ENCODE peak calls at places on chromosomes 2 and 18, in nine cellular contexts. W is adrenal gland, X is H1, A is breast epithelium, C is NCI-H1092, U is midbrain, I is neural progenitor cell, T is MCF 10A, J is T47D. Q is an unnamed sample.

GRCh38 chr2:154495455-154495868 is 203.0 kb upstream of the KCNJ3 start:
- DNase-seq in W (no peak), X (no peak), A (no peak), C (no peak), U (no peak), I (no peak), T (no peak), J (no peak), Q (no peak)

GRCh38 chr2:102355526-102356380 is at the start of gene IL18R1:
- DNase-seq in W (peak), X (peak), A (peak), C (no peak), U (peak), I (peak), T (peak), J (peak), Q (no peak)

GRCh38 chr2:69271831-69272257 is 115.2 kb downstream of the GFPT1 start:
- DNase-seq in W (no peak), X (no peak), A (no peak), C (no peak), U (no peak), I (no peak), T (no peak), J (no peak), Q (no peak)

GRCh38 chr2:118061135-118061955 is 26.9 kb upstream of the INSIG2 start:
- DNase-seq in W (no peak), X (no peak), A (no peak), C (no peak), U (peak), I (peak), T (peak), J (no peak), Q (no peak)

GRCh38 chr2:65749549-65749948 is 317.1 kb upstream of the SPRED2 start:
- DNase-seq in W (no peak), X (no peak), A (no peak), C (no peak), U (no peak), I (no peak), T (no peak), J (no peak), Q (no peak)

GRCh38 chr2:109239720-109240119 is 110.7 kb downstream of the SH3RF3 start:
- DNase-seq in W (no peak), X (no peak), A (no peak), C (no peak), U (no peak), I (no peak), T (peak), J (no peak), Q (no peak)

GRCh38 chr18:63319383-63320040 is at the start of gene BCL2:
- DNase-seq in W (peak), X (no peak), A (no peak), C (peak), U (peak), I (peak), T (peak), J (peak), Q (peak)

GRCh38 chr2:50291535-50291934 is 740.4 kb downstream of the NRXN1 start:
- DNase-seq in W (no peak), X (no peak), A (no peak), C (no peak), U (no peak), I (no peak), T (no peak), J (no peak), Q (no peak)

GRCh38 chr18:79803611-79804051 is 5.9 kb downstream of the KCNG2 start:
- DNase-seq in W (no peak), X (no peak), A (peak), C (no peak), U (no peak), I (no peak), T (no peak), J (no peak), Q (no peak)

GRCh38 chr2:30362468-30363081 is 84.5 kb upstream of the LCLAT1 start:
- DNase-seq in W (no peak), X (no peak), A (no peak), C (no peak), U (no peak), I (no peak), T (peak), J (no peak), Q (no peak)

GRCh38 chr2:195531754-195532153 is 125.3 kb upstream of the SLC39A10 start:
- DNase-seq in W (no peak), X (no peak), A (no peak), C (no peak), U (no peak), I (no peak), T (no peak), J (no peak), Q (no peak)

GRCh38 chr2:137928547-137929503 is 35.4 kb upstream of the HNMT start:
- DNase-seq in W (no peak), X (no peak), A (no peak), C (no peak), U (no peak), I (no peak), T (no peak), J (no peak), Q (no peak)

GRCh38 chr2:30216157-30216556 is 15.2 kb upstream of the LBH start:
- DNase-seq in W (no peak), X (no peak), A (no peak), C (no peak), U (no peak), I (no peak), T (peak), J (no peak), Q (no peak)

GRCh38 chr18:6997802-6998201 is 119.8 kb downstream of the LAMA1 start:
- DNase-seq in W (no peak), X (no peak), A (no peak), C (no peak), U (no peak), I (no peak), T (no peak), J (no peak), Q (no peak)

GRCh38 chr2:97868986-97869721 is 126.6 kb downstream of the TMEM131 start:
- DNase-seq in W (peak), X (no peak), A (no peak), C (no peak), U (no peak), I (no peak), T (peak), J (no peak), Q (no peak)

GRCh38 chr2:128374001-128374710 is 55.5 kb upstream of the HS6ST1 start:
- DNase-seq in W (no peak), X (no peak), A (peak), C (no peak), U (no peak), I (no peak), T (no peak), J (no peak), Q (no peak)

GRCh38 chr2:226467633-226468032 is 332.0 kb downstream of the IRS1 start:
- DNase-seq in W (no peak), X (no peak), A (no peak), C (no peak), U (no peak), I (no peak), T (no peak), J (no peak), Q (no peak)

GRCh38 chr2:240433973-240434727 is 1.3 kb upstream of the GPC1 start:
- DNase-seq in W (peak), X (no peak), A (peak), C (no peak), U (no peak), I (no peak), T (peak), J (no peak), Q (no peak)

GRCh38 chr18:10006261-10006903 is 92.6 kb downstream of the VAPA start:
- DNase-seq in W (peak), X (no peak), A (no peak), C (peak), U (peak), I (no peak), T (peak), J (peak), Q (peak)

GRCh38 chr2:108325756-108326155 is 37.1 kb downstream of the SULT1C2 start:
- DNase-seq in W (no peak), X (no peak), A (no peak), C (no peak), U (no peak), I (no peak), T (no peak), J (no peak), Q (no peak)

GRCh38 chr2:234178309-234179030 is 128.0 kb downstream of the SPP2 start:
- DNase-seq in W (no peak), X (no peak), A (no peak), C (no peak), U (no peak), I (peak), T (peak), J (peak), Q (no peak)

GRCh38 chr2:222688912-222689311 is 17.5 kb downstream of the MOGAT1 start:
- DNase-seq in W (no peak), X (no peak), A (no peak), C (no peak), U (no peak), I (no peak), T (no peak), J (no peak), Q (no peak)

GRCh38 chr2:202529389-202529788 is 105.4 kb upstream of the FAM117B start:
- DNase-seq in W (no peak), X (no peak), A (no peak), C (no peak), U (no peak), I (no peak), T (peak), J (no peak), Q (no peak)

GRCh38 chr2:173400760-173401159 is 46.1 kb downstream of the CDCA7 start:
- DNase-seq in W (no peak), X (no peak), A (no peak), C (no peak), U (no peak), I (peak), T (peak), J (no peak), Q (peak)

GRCh38 chr2:188628989-188629889 is 337.6 kb downstream of the GULP1 start:
- DNase-seq in W (no peak), X (no peak), A (no peak), C (no peak), U (no peak), I (peak), T (peak), J (no peak), Q (no peak)

GRCh38 chr18:6413554-6414117 is 1.1 kb downstream of the L3MBTL4 start:
- DNase-seq in W (peak), X (no peak), A (no peak), C (no peak), U (no peak), I (peak), T (no peak), J (no peak), Q (no peak)

GRCh38 chr2:20755132-20755800 is 67.6 kb downstream of the LDAH start:
- DNase-seq in W (no peak), X (no peak), A (no peak), C (no peak), U (no peak), I (no peak), T (no peak), J (no peak), Q (no peak)

GRCh38 chr2:101205521-101205998 is 47.1 kb upstream of the CNOT11 start:
- DNase-seq in W (peak), X (peak), A (no peak), C (peak), U (peak), I (peak), T (peak), J (no peak), Q (peak)

GRCh38 chr2:71494523-71495155 is 41.3 kb downstream of the DYSF start:
- DNase-seq in W (no peak), X (no peak), A (no peak), C (no peak), U (no peak), I (no peak), T (peak), J (no peak), Q (no peak)

GRCh38 chr2:221372156-221372870 is 199.8 kb downstream of the EPHA4 start:
- DNase-seq in W (no peak), X (peak), A (no peak), C (no peak), U (no peak), I (peak), T (no peak), J (no peak), Q (no peak)

GRCh38 chr2:137838255-137839092 is 125.8 kb upstream of the HNMT start:
- DNase-seq in W (no peak), X (no peak), A (no peak), C (peak), U (peak), I (peak), T (peak), J (peak), Q (peak)

GRCh38 chr2:132703396-132703795 is 33.4 kb upstream of the LYPD1 start:
- DNase-seq in W (no peak), X (no peak), A (no peak), C (no peak), U (no peak), I (no peak), T (no peak), J (no peak), Q (no peak)

GRCh38 chr2:73111300-73112025 is 1.3 kb downstream of the RAB11FIP5 start:
- DNase-seq in W (peak), X (no peak), A (no peak), C (no peak), U (no peak), I (peak), T (peak), J (peak), Q (no peak)

GRCh38 chr2:144233226-144234114 is 286.4 kb downstream of the ZEB2 start:
- DNase-seq in W (no peak), X (no peak), A (no peak), C (no peak), U (peak), I (no peak), T (no peak), J (no peak), Q (peak)

GRCh38 chr18:5440297-5440696 is 103.5 kb downstream of the EPB41L3 start:
- DNase-seq in W (no peak), X (no peak), A (no peak), C (no peak), U (no peak), I (no peak), T (no peak), J (no peak), Q (no peak)

GRCh38 chr2:23397483-23397882 is 12.5 kb downstream of the KLHL29 start:
- DNase-seq in W (no peak), X (no peak), A (no peak), C (no peak), U (no peak), I (no peak), T (no peak), J (no peak), Q (no peak)

Q was measured in NCI-H1694.